ENCODE peak calls at places on chromosomes 12 and 14, in nine cellular contexts. One of them, this sample, is unnamed.

GRCh38 chr12:94762943-94763342 is 112.6 kb upstream of the TMCC3 start:
- DNase-seq in T-helper 2 cell: no peak
- DNase-seq in adrenal gland: no peak
- DNase-seq in H4: no peak
- DNase-seq in fibroblast of mammary gland: no peak
- DNase-seq in left ventricle myocardium inferior: no peak
- DNase-seq in G401: no peak
- DNase-seq in ELR: no peak
- DNase-seq in H54: no peak
- DNase-seq in this sample: no peak

GRCh38 chr12:31226639-31227038 is 99.3 kb downstream of the SINHCAF start:
- DNase-seq in T-helper 2 cell: no peak
- DNase-seq in adrenal gland: no peak
- DNase-seq in H4: no peak
- DNase-seq in fibroblast of mammary gland: no peak
- DNase-seq in left ventricle myocardium inferior: no peak
- DNase-seq in G401: peak
- DNase-seq in ELR: no peak
- DNase-seq in H54: no peak
- DNase-seq in this sample: peak

GRCh38 chr12:14373202-14373601 is 7.7 kb downstream of the ATF7IP start:
- DNase-seq in T-helper 2 cell: no peak
- DNase-seq in adrenal gland: no peak
- DNase-seq in H4: peak
- DNase-seq in fibroblast of mammary gland: peak
- DNase-seq in left ventricle myocardium inferior: no peak
- DNase-seq in G401: no peak
- DNase-seq in ELR: peak
- DNase-seq in H54: no peak
- DNase-seq in this sample: no peak

GRCh38 chr14:68856572-68856971 is 63.7 kb upstream of the ZFP36L1 start:
- DNase-seq in T-helper 2 cell: no peak
- DNase-seq in adrenal gland: no peak
- DNase-seq in H4: no peak
- DNase-seq in fibroblast of mammary gland: peak
- DNase-seq in left ventricle myocardium inferior: no peak
- DNase-seq in G401: no peak
- DNase-seq in ELR: no peak
- DNase-seq in H54: no peak
- DNase-seq in this sample: no peak

GRCh38 chr14:89977668-89978067 is 21.9 kb downstream of the TDP1 start:
- DNase-seq in T-helper 2 cell: no peak
- DNase-seq in adrenal gland: no peak
- DNase-seq in H4: no peak
- DNase-seq in fibroblast of mammary gland: no peak
- DNase-seq in left ventricle myocardium inferior: no peak
- DNase-seq in G401: no peak
- DNase-seq in ELR: no peak
- DNase-seq in H54: no peak
- DNase-seq in this sample: no peak

GRCh38 chr12:90833228-90833627 is 121.7 kb downstream of the CCER1 start:
- DNase-seq in T-helper 2 cell: no peak
- DNase-seq in adrenal gland: no peak
- DNase-seq in H4: no peak
- DNase-seq in fibroblast of mammary gland: no peak
- DNase-seq in left ventricle myocardium inferior: no peak
- DNase-seq in G401: no peak
- DNase-seq in ELR: no peak
- DNase-seq in H54: no peak
- DNase-seq in this sample: no peak

GRCh38 chr12:49865782-49866135 is 22.9 kb upstream of the BCDIN3D start:
- DNase-seq in T-helper 2 cell: no peak
- DNase-seq in adrenal gland: no peak
- DNase-seq in H4: no peak
- DNase-seq in fibroblast of mammary gland: no peak
- DNase-seq in left ventricle myocardium inferior: no peak
- DNase-seq in G401: no peak
- DNase-seq in ELR: no peak
- DNase-seq in H54: no peak
- DNase-seq in this sample: no peak

GRCh38 chr12:50572275-50572674 is 67.5 kb downstream of the DIP2B start:
- DNase-seq in T-helper 2 cell: no peak
- DNase-seq in adrenal gland: no peak
- DNase-seq in H4: peak
- DNase-seq in fibroblast of mammary gland: peak
- DNase-seq in left ventricle myocardium inferior: no peak
- DNase-seq in G401: no peak
- DNase-seq in ELR: peak
- DNase-seq in H54: no peak
- DNase-seq in this sample: no peak